ENCODE peak calls at places on chromosomes 6 and 20, in four cellular contexts. L is HCT116; D is NCI-H1105; T is stimulated activated CD4-positive, alpha-beta T cell treated with anti-CD3 and anti-CD28 coated beads, Interleukin-2, amount 100 ng/mL, for 24 hours. I is an unnamed sample.

GRCh38 chr20:53692465-53693067 is 98.9 kb upstream of the ZNF217 start:
- DNase-seq in L (no peak), D (no peak), T (no peak), I (no peak)

GRCh38 chr20:31718952-31719643 is 3.6 kb downstream of the BCL2L1 start:
- DNase-seq in L (no peak), D (no peak), T (no peak), I (no peak)

GRCh38 chr6:24910331-24910849 is 25.4 kb downstream of the RIPOR2 start:
- DNase-seq in L (no peak), D (no peak), T (no peak), I (no peak)

GRCh38 chr20:63172726-63173125 is 43.2 kb downstream of the YTHDF1 start:
- DNase-seq in L (peak), D (no peak), T (no peak), I (no peak)

GRCh38 chr20:31713312-31714049 is 9.2 kb downstream of the BCL2L1 start:
- DNase-seq in L (peak), D (no peak), T (no peak), I (no peak)

GRCh38 chr20:38305541-38305940 is 1.6 kb downstream of the BPI start:
- DNase-seq in L (no peak), D (no peak), T (no peak), I (no peak)

GRCh38 chr6:139711714-139712585 is 337.5 kb upstream of the CITED2 start:
- DNase-seq in L (no peak), D (no peak), T (no peak), I (no peak)

GRCh38 chr6:79170915-79171314 is 63.6 kb downstream of the HMGN3 start:
- DNase-seq in L (no peak), D (peak), T (no peak), I (peak)

GRCh38 chr6:46190889-46191288 is 20.1 kb upstream of the ENPP5 start:
- DNase-seq in L (no peak), D (no peak), T (no peak), I (no peak)

GRCh38 chr20:14470231-14470894 is 133.0 kb upstream of the FLRT3 start:
- DNase-seq in L (no peak), D (no peak), T (no peak), I (no peak)

GRCh38 chr6:36545767-36546663 is 1.3 kb downstream of the STK38 start:
- DNase-seq in L (no peak), D (no peak), T (peak), I (no peak)

GRCh38 chr6:12313992-12314589 is 23.9 kb downstream of the EDN1 start:
- DNase-seq in L (peak), D (no peak), T (no peak), I (no peak)

GRCh38 chr6:118697554-118697953 is 46.2 kb upstream of the CEP85L start:
- DNase-seq in L (no peak), D (no peak), T (no peak), I (no peak)

GRCh38 chr20:37579091-37579490 is 51.4 kb upstream of the BLCAP start:
- DNase-seq in L (no peak), D (no peak), T (no peak), I (no peak)

GRCh38 chr6:52286798-52287432 is 2.4 kb upstream of the MCM3 start:
- DNase-seq in L (peak), D (peak), T (peak), I (peak)

GRCh38 chr6:139060332-139060731 is 31.8 kb downstream of the ABRACL start:
- DNase-seq in L (no peak), D (no peak), T (no peak), I (no peak)

GRCh38 chr6:128413291-128413690 is 107.1 kb downstream of the PTPRK start:
- DNase-seq in L (no peak), D (no peak), T (no peak), I (no peak)